ENCODE peak calls at places on chromosomes 12 and 14, in five cellular contexts. P, X, R, A and K are unnamed samples.
A peak's percentile ranks its signal among the peaks of the same experiment; 100 is the strongest.

GRCh38 chr14:54451178-54451601 is 10.0 kb upstream of the CNIH1 start:
- DNase-seq in P (no peak), X (no peak), R (no peak), A (no peak), K (no peak)

GRCh38 chr12:6253278-6253677 is 53.1 kb downstream of the CD9 start:
- DNase-seq in P (no peak), X (no peak), R (no peak), A (no peak), K (no peak)

GRCh38 chr14:103023881-103024473 is 33.4 kb downstream of the CDC42BPB start:
- DNase-seq in P (no peak), X (no peak), R (peak; percentile 52), A (no peak), K (no peak)

GRCh38 chr12:47785036-47785886 is 12.2 kb downstream of the SLC48A1 start:
- DNase-seq in P (no peak), X (peak; percentile 9), R (peak; percentile 82), A (no peak), K (no peak)

GRCh38 chr14:52241102-52241793 is 26.2 kb upstream of the PTGDR start:
- DNase-seq in P (no peak), X (no peak), R (no peak), A (no peak), K (no peak)

GRCh38 chr12:26109343-26109841 is 15.4 kb downstream of the BHLHE41 start:
- DNase-seq in P (no peak), X (no peak), R (no peak), A (no peak), K (peak; percentile 84)

GRCh38 chr12:61513972-61514371 is 746.2 kb upstream of the USP15 start:
- DNase-seq in P (no peak), X (no peak), R (no peak), A (no peak), K (no peak)

GRCh38 chr12:23621910-23622309 is 327.6 kb downstream of the SOX5 start:
- DNase-seq in P (no peak), X (no peak), R (no peak), A (no peak), K (no peak)

GRCh38 chr12:116187158-116187511 is 90.4 kb downstream of the MED13L start:
- DNase-seq in P (no peak), X (no peak), R (no peak), A (no peak), K (no peak)

GRCh38 chr12:115752913-115753726 is 524.4 kb downstream of the MED13L start:
- DNase-seq in P (peak; percentile 9), X (no peak), R (peak; percentile 57), A (peak; percentile 58), K (peak; percentile 17)

GRCh38 chr14:34978444-34978843 is 4.3 kb upstream of the SRP54 start:
- DNase-seq in P (no peak), X (no peak), R (no peak), A (no peak), K (no peak)

GRCh38 chr12:47610847-47611246 is 95.0 kb downstream of the RPAP3 start:
- DNase-seq in P (no peak), X (no peak), R (no peak), A (no peak), K (no peak)

GRCh38 chr14:92397140-92397815 is 74.3 kb downstream of the SLC24A4 start:
- DNase-seq in P (no peak), X (peak; percentile 46), R (no peak), A (peak; percentile 68), K (no peak)

GRCh38 chr14:94009767-94010166 is 12.7 kb downstream of the CCDC197 start:
- DNase-seq in P (no peak), X (no peak), R (no peak), A (no peak), K (no peak)

GRCh38 chr12:14059538-14059937 is 78.1 kb upstream of the GRIN2B start:
- DNase-seq in P (no peak), X (no peak), R (no peak), A (no peak), K (no peak)

GRCh38 chr12:131018808-131019397 is 65.2 kb downstream of the ADGRD1 start:
- DNase-seq in P (no peak), X (no peak), R (no peak), A (no peak), K (no peak)

GRCh38 chr14:100534528-100535286 is 52.5 kb downstream of the BEGAIN start:
- DNase-seq in P (peak; percentile 1), X (peak; percentile 18), R (peak; percentile 14), A (no peak), K (peak; percentile 4)

GRCh38 chr12:124847113-124847512 is 16.6 kb downstream of the SCARB1 start:
- DNase-seq in P (no peak), X (no peak), R (peak; percentile 90), A (no peak), K (no peak)

GRCh38 chr12:67099858-67100257 is 169.3 kb upstream of the CAND1 start:
- DNase-seq in P (no peak), X (no peak), R (no peak), A (no peak), K (no peak)

GRCh38 chr12:27652174-27652763 is 44.0 kb upstream of the REP15 start:
- DNase-seq in P (peak; percentile 8), X (no peak), R (peak; percentile 38), A (peak; percentile 70), K (no peak)

GRCh38 chr12:795305-795704 is 42.9 kb downstream of the WNK1 start:
- DNase-seq in P (no peak), X (no peak), R (no peak), A (no peak), K (no peak)

GRCh38 chr14:75340921-75341320 is 62.3 kb downstream of the FOS start:
- DNase-seq in P (no peak), X (no peak), R (peak; percentile 91), A (no peak), K (peak; percentile 97)

GRCh38 chr14:42869681-42870080 is 1263.0 kb downstream of the LRFN5 start:
- DNase-seq in P (no peak), X (no peak), R (no peak), A (no peak), K (no peak)

GRCh38 chr12:108129017-108129812 is at the start of gene WSCD2:
- DNase-seq in P (peak; percentile 20), X (peak; percentile 80), R (peak; percentile 30), A (no peak), K (no peak)

GRCh38 chr14:90177537-90178189 is 78.7 kb upstream of the PSMC1 start:
- DNase-seq in P (no peak), X (no peak), R (no peak), A (no peak), K (no peak)

GRCh38 chr12:69476276-69477017 is 6.3 kb downstream of the FRS2 start:
- DNase-seq in P (no peak), X (no peak), R (no peak), A (no peak), K (no peak)

GRCh38 chr14:82855912-82856381 is 1322.3 kb upstream of the SEL1L start:
- DNase-seq in P (no peak), X (no peak), R (no peak), A (no peak), K (no peak)

GRCh38 chr14:97771340-97772045 is 974.3 kb downstream of the VRK1 start:
- DNase-seq in P (no peak), X (no peak), R (no peak), A (no peak), K (no peak)

GRCh38 chr14:71361335-71361734 is 454.1 kb downstream of the PCNX1 start:
- DNase-seq in P (no peak), X (no peak), R (no peak), A (no peak), K (no peak)

GRCh38 chr12:108650083-108650482 is 16.4 kb upstream of the SELPLG start:
- DNase-seq in P (no peak), X (no peak), R (no peak), A (no peak), K (no peak)

GRCh38 chr12:75658286-75658685 is 146.9 kb upstream of the KRR1 start:
- DNase-seq in P (no peak), X (no peak), R (no peak), A (no peak), K (no peak)

GRCh38 chr12:11885261-11886038 is 185.3 kb upstream of the BCL2L14 start:
- DNase-seq in P (no peak), X (no peak), R (no peak), A (peak; percentile 38), K (no peak)

GRCh38 chr12:4320287-4320858 is 640 bp upstream of the TIGAR start:
- DNase-seq in P (no peak), X (no peak), R (no peak), A (peak; percentile 25), K (no peak)

GRCh38 chr14:72745546-72745945 is 148.4 kb downstream of the DPF3 start:
- DNase-seq in P (no peak), X (no peak), R (peak; percentile 53), A (peak; percentile 15), K (no peak)

GRCh38 chr12:53402871-53403270 is 20.8 kb upstream of the AMHR2 start:
- DNase-seq in P (no peak), X (no peak), R (no peak), A (no peak), K (no peak)

GRCh38 chr12:90085491-90086274 is 377.0 kb upstream of the ATP2B1 start:
- DNase-seq in P (no peak), X (no peak), R (no peak), A (no peak), K (no peak)

GRCh38 chr12:29039013-29039412 is 110.1 kb upstream of the FAR2 start:
- DNase-seq in P (no peak), X (no peak), R (no peak), A (no peak), K (no peak)